ENCODE peak calls at places on chromosomes 12 and 14, in seven cellular contexts. I is naive thymus-derived CD4-positive, alpha-beta T cell; F is iPS DF 19.7; C is activated B cell treated with CpG ODN at 0.5 μM for 24 hours; L is GM12865; Z is activated CD4-positive, alpha-beta T cell treated with anti-CD3 and anti-CD28 coated beads for 36 hours; R is fibroblast of the conjunctiva. P is an unnamed sample.
A peak's percentile ranks its signal among the peaks of the same experiment; 100 is the strongest.

GRCh38 chr12:115946867-115947695 is 330.4 kb downstream of the MED13L start:
- DNase-seq in I (no peak), F (no peak), C (no peak), L (no peak), Z (no peak), R (no peak), P (no peak)

GRCh38 chr12:52087961-52088820 is 8.7 kb downstream of the SMIM41 start:
- DNase-seq in I (no peak), F (no peak), C (no peak), L (peak; percentile 71), Z (no peak), R (no peak), P (no peak)

GRCh38 chr14:104600141-104600643 is 4.4 kb downstream of the TMEM179 start:
- DNase-seq in I (no peak), F (no peak), C (no peak), L (no peak), Z (peak; percentile 3), R (no peak), P (peak; percentile 68)

GRCh38 chr12:111584959-111585358 is 14.2 kb downstream of the ATXN2 start:
- DNase-seq in I (no peak), F (no peak), C (no peak), L (no peak), Z (no peak), R (no peak), P (no peak)

GRCh38 chr14:50756300-50756699 is 74.7 kb downstream of the NIN start:
- DNase-seq in I (no peak), F (no peak), C (peak; percentile 28), L (no peak), Z (no peak), R (no peak), P (no peak)

GRCh38 chr14:98858561-98858960 is 413.4 kb downstream of the BCL11B start:
- DNase-seq in I (no peak), F (no peak), C (no peak), L (no peak), Z (no peak), R (no peak), P (no peak)

GRCh38 chr12:110316861-110317260 is 35.8 kb downstream of the ATP2A2 start:
- DNase-seq in I (no peak), F (no peak), C (no peak), L (peak; percentile 17), Z (no peak), R (peak; percentile 62), P (no peak)

GRCh38 chr14:95233702-95234241 is 76.4 kb upstream of the DICER1 start:
- DNase-seq in I (no peak), F (no peak), C (peak; percentile 24), L (peak; percentile 73), Z (no peak), R (no peak), P (no peak)

GRCh38 chr14:35877276-35877675 is 51.1 kb downstream of the BRMS1L start:
- DNase-seq in I (no peak), F (no peak), C (no peak), L (no peak), Z (no peak), R (no peak), P (no peak)

GRCh38 chr14:35400707-35401421 is 3.7 kb downstream of the NFKBIA start:
- DNase-seq in I (peak; percentile 62), F (no peak), C (no peak), L (peak; percentile 50), Z (peak; percentile 80), R (no peak), P (no peak)

P was measured in left lung.